ENCODE peak calls at places on chromosomes 11 and 22, in ten cellular contexts. L, F, T, D, I, P, G, H, Z and O are unnamed samples.

GRCh38 chr11:61670626-61671025 is 9.6 kb upstream of the DAGLA start:
- DNase-seq in D (no peak), I (no peak), P (no peak), L (no peak), T (no peak), G (no peak), F (no peak), Z (no peak), H (no peak), O (no peak)

GRCh38 chr22:37165940-37166674 is 16.4 kb upstream of the IL2RB start:
- DNase-seq in T (no peak), H (no peak), L (no peak), P (no peak), Z (no peak), G (no peak), I (peak; percentile 47), D (peak; percentile 16), F (no peak), O (no peak)

GRCh38 chr22:28867191-28867590 is 16.2 kb upstream of the ZNRF3 start:
- DNase-seq in I (no peak), D (no peak), Z (no peak), T (no peak), G (no peak), L (no peak), F (no peak), P (no peak), H (no peak), O (no peak)

GRCh38 chr11:70542406-70542805 is 144.1 kb downstream of the CTTN start:
- DNase-seq in H (no peak), L (no peak), Z (no peak), F (no peak), I (peak; percentile 22), P (no peak), D (no peak), G (no peak), T (no peak), O (no peak)

GRCh38 chr11:16857186-16857585 is 118.7 kb downstream of the C11orf58 start:
- DNase-seq in D (peak; percentile 48), P (no peak), L (peak; percentile 71), H (no peak), I (no peak), Z (peak; percentile 57), T (no peak), G (no peak), F (no peak), O (no peak)

GRCh38 chr11:27506200-27507182 is at the start of gene LIN7C:
- DNase-seq in F (peak; percentile 92), D (peak; percentile 96), T (peak; percentile 93), Z (peak; percentile 98), I (peak; percentile 97), P (peak; percentile 84), L (peak; percentile 99), G (peak; percentile 95), H (peak; percentile 88), O (peak; percentile 73)

GRCh38 chr22:46537946-46538815 is 761 bp upstream of the CELSR1 start:
- DNase-seq in H (no peak), P (no peak), I (peak; percentile 48), D (peak; percentile 18), G (no peak), Z (peak; percentile 74), T (peak; percentile 37), F (peak; percentile 49), L (peak; percentile 80), O (no peak)

GRCh38 chr11:101516546-101516945 is 67.3 kb downstream of the TRPC6 start:
- DNase-seq in I (no peak), H (no peak), D (no peak), F (no peak), G (no peak), Z (no peak), L (peak; percentile 85), T (no peak), P (no peak), O (peak; percentile 61)

GRCh38 chr22:41557401-41558240 is 3.2 kb upstream of the CSDC2 start:
- DNase-seq in I (no peak), F (peak; percentile 72), H (peak; percentile 75), G (peak; percentile 65), D (peak; percentile 79), Z (no peak), P (peak; percentile 45), L (peak; percentile 73), T (peak; percentile 72), O (peak; percentile 63)

GRCh38 chr11:99968336-99968735 is 718.8 kb upstream of the ARHGAP42 start:
- DNase-seq in G (no peak), T (no peak), H (no peak), F (no peak), D (no peak), I (no peak), L (no peak), Z (no peak), P (no peak), O (no peak)

GRCh38 chr11:70225629-70226582 is 22.8 kb downstream of the FADD start:
- DNase-seq in T (no peak), H (no peak), G (no peak), Z (no peak), L (no peak), P (no peak), D (no peak), I (peak; percentile 67), F (no peak), O (no peak)

GRCh38 chr11:27640954-27641353 is 59.3 kb downstream of the BDNF start:
- DNase-seq in G (no peak), T (no peak), P (no peak), I (no peak), F (no peak), H (no peak), D (no peak), L (peak; percentile 36), Z (no peak), O (no peak)

GRCh38 chr22:40818192-40818746 is 877 bp downstream of the SLC25A17 start:
- DNase-seq in D (no peak), T (no peak), P (no peak), F (no peak), Z (no peak), L (no peak), G (no peak), I (no peak), H (no peak), O (no peak)

GRCh38 chr22:23153994-23154393 is 8.7 kb downstream of the RAB36 start:
- DNase-seq in D (no peak), P (no peak), L (no peak), F (no peak), G (no peak), T (no peak), Z (no peak), I (no peak), H (no peak), O (no peak)

GRCh38 chr11:73318501-73319011 is 10.5 kb downstream of the ARHGEF17 start:
- DNase-seq in F (no peak), G (no peak), P (no peak), Z (no peak), I (peak; percentile 25), D (no peak), H (no peak), T (no peak), L (no peak), O (no peak)

GRCh38 chr11:71489311-71490043 is 36.5 kb downstream of the NADSYN1 start:
- DNase-seq in H (no peak), F (peak; percentile 54), G (peak; percentile 86), T (peak; percentile 89), D (no peak), Z (peak; percentile 27), L (no peak), I (no peak), P (no peak), O (no peak)

GRCh38 chr22:47055073-47055355 is 292.6 kb downstream of the TBC1D22A start:
- DNase-seq in L (no peak), G (no peak), P (no peak), D (no peak), H (no peak), T (no peak), I (no peak), F (no peak), Z (no peak), O (no peak)

GRCh38 chr11:3130269-3131071 is 34.6 kb downstream of the OSBPL5 start:
- DNase-seq in Z (peak; percentile 53), T (no peak), H (no peak), G (no peak), I (peak; percentile 41), F (no peak), D (peak; percentile 16), P (peak; percentile 7), L (peak; percentile 60), O (no peak)